ENCODE peak calls at places on chromosomes 13 and 19, in five cellular contexts. A, I, B, M and T are unnamed samples.

GRCh38 chr13:27712421-27712820 is 79.9 kb upstream of the GSX1 start:
- DNase-seq in A (peak), I (no peak), B (peak), M (no peak), T (peak)

GRCh38 chr19:17149393-17150135 is 65.6 kb upstream of the USE1 start:
- DNase-seq in A (no peak), I (no peak), B (no peak), M (no peak), T (no peak)

GRCh38 chr13:30037306-30037705 is 186.9 kb upstream of the UBL3 start:
- DNase-seq in A (no peak), I (no peak), B (no peak), M (no peak), T (no peak)

GRCh38 chr19:51258761-51259160 is 7.9 kb downstream of the SIGLECL1 start:
- DNase-seq in A (no peak), I (no peak), B (no peak), M (no peak), T (no peak)

GRCh38 chr19:36331353-36332228 is 47.4 kb downstream of the ZFP14 start:
- DNase-seq in A (peak), I (peak), B (peak), M (peak), T (peak)

GRCh38 chr19:46211201-46211881 is 18.2 kb upstream of the IGFL1 start:
- DNase-seq in A (no peak), I (no peak), B (peak), M (no peak), T (peak)

GRCh38 chr19:49489601-49490167 is 2.3 kb downstream of the RPL13A start:
- DNase-seq in A (no peak), I (no peak), B (no peak), M (no peak), T (no peak)

GRCh38 chr13:28136916-28137315 is 1.4 kb upstream of the PAN3 start:
- DNase-seq in A (no peak), I (no peak), B (no peak), M (no peak), T (no peak)

GRCh38 chr13:57629391-57629804 is 2.1 kb upstream of the PCDH17 start:
- DNase-seq in A (no peak), I (no peak), B (no peak), M (peak), T (peak)

GRCh38 chr19:41621654-41622053 is 5.2 kb downstream of the CEACAM4 start:
- DNase-seq in A (no peak), I (no peak), B (no peak), M (no peak), T (no peak)

GRCh38 chr13:45194081-45194939 is 6.5 kb downstream of the KCTD4 start:
- DNase-seq in A (peak), I (peak), B (no peak), M (peak), T (peak)

GRCh38 chr13:40624338-40624737 is 42.1 kb downstream of the FOXO1 start:
- DNase-seq in A (peak), I (no peak), B (no peak), M (peak), T (no peak)

GRCh38 chr19:898663-899062 is 5.4 kb downstream of the RNU6-9 start:
- DNase-seq in A (no peak), I (no peak), B (no peak), M (no peak), T (no peak)

DNA sequence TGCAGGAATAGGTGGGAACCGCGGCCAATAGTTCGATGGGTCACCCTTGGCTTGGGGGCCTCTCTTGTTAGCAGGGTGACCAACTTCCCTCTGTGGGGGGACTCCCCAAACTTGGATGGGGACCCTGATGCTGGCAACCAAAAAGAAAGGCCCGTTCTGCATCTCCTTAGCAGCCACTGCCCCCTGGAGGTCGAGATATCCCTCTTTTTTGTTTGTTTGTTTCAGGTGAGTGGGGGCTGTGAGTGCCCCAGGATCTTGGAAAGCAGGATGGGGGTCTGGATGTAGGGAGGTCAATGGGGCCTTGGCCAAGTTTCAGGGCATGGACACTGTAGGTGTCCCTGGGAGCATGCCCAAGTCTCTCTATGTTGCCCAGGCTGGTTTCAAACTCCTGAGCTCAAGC is 7.7 kb upstream of the CRTC1 start:
- DNase-seq in A (no peak), I (no peak), B (no peak), M (no peak), T (no peak)
- TF ChIP-seq CTCF in A (peak), I (peak), B (no peak), M (peak), T (no peak)

DNA sequence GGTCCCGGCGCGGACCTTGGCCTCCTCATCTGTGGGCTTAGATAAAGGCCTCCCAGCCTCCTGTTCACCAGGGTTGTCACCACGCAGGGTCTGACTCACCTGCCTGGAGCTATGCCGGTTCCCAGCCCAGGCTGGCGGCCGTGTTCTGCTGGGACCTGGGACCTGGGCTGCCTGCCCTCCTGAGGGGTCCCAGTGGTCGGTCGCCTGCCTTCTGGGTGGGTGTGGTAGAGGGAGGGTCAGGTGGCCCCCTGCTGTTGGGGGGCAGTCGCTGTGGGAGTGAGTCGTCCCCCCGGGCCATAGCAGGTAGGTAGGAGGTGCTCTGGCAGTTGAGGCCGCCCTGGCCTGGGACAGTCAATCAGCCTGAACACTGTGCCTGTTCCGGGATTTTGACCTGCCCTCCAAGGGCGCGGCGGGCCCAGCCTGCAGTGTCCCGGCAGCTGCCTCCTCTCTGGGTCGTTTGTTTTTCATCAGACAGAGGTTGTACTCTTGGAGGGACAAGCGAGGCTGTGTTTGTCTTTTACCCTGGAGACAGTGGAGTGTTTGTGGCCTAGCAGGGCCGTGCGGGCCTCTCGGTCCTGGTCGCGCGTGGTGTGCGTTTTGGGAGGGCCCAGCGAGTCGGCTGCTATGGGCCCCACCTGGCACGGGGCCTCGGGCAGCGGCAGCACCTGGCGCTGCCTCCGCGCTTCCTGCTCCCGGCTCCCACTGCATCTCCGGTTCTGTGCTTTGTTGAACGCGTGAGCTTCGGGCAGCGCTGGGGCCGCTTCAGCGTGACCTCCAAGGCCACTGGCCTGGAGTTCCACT is 2.6 kb downstream of the ADAT3 start:
- DNase-seq in A (no peak), I (no peak), B (peak), M (no peak), T (peak)
- H3K27ac ChIP-seq in A (no peak), I (no peak), B (peak), M (no peak), T (peak)

DNA sequence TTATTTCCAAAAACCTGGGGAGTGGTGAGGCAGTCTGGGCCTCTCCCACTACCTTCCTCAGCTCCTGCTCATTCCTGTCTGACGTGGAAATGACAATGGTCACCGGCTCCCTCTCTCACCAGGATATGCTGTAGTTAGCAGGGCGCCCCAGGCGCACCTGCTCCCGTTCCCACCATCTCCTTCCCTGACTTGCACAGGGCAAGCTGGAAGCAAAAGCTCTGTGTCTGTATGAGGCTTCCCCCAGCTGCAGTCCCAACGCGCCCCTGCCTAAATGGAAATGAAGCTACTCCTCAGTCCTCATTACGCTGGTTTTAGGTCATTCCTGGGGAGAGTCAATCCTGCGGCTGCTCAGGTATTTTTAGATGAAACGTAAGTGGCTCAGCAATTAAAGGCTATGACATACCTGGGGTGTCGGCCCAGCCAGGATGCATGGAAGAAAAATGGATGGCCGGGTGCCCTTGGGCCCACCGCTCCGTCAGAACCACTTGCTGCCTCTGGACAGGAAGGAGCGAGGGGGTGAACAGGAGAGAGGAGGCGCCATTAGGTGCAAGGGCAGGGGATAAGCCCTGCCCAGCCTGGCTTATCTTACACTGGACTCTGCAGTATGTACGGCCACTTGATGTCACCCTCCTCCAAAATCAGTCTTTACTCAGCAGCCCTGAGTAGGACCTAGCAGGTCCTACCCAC is 32.4 kb downstream of the DHRS12 start:
- DNase-seq in A (no peak), I (no peak), B (no peak), M (no peak), T (peak)
- TF ChIP-seq CTCF in A (no peak), I (no peak), B (no peak), M (no peak), T (peak)

DNA sequence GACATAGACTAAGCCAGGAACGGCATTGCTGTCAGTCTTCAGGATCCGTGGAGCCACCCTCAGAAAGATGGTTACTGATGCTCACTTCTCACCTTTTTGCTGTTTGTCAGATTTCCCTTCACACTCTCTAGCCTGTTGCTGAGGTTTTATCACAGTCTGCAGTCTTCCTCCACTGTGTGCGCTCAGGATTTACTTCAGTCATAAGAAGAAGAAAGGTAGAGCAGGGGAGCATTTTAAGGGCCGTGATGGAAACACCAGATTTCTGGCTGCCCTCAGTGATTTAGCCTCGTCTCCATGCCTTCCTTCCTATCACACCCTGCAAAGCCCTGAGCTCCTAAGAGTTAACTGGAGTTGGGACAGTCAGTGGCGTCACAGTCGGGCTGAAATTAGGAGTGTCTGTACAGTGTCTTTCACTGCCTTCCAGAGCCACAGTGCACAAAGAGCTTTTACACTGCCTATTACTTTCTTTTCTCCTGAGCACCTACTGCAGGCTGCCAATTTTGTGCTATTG is 60.0 kb upstream of the GPR183 start:
- DNase-seq in A (no peak), I (no peak), B (no peak), M (no peak), T (no peak)
- H3K27ac ChIP-seq in A (no peak), I (no peak), B (no peak), M (no peak), T (no peak)

GRCh38 chr13:33286143-33286542 is 588 bp upstream of the STARD13 start:
- DNase-seq in A (no peak), I (no peak), B (no peak), M (no peak), T (no peak)

GRCh38 chr13:33292712-33293111 is 7.2 kb upstream of the STARD13 start:
- DNase-seq in A (no peak), I (no peak), B (no peak), M (no peak), T (no peak)

GRCh38 chr13:33289966-33290365 is 4.4 kb upstream of the STARD13 start:
- DNase-seq in A (no peak), I (peak), B (no peak), M (peak), T (no peak)

GRCh38 chr13:33287142-33287882 is 1.8 kb upstream of the STARD13 start:
- DNase-seq in A (no peak), I (no peak), B (no peak), M (no peak), T (no peak)

GRCh38 chr13:33290421-33290965 is 4.9 kb upstream of the STARD13 start:
- DNase-seq in A (no peak), I (no peak), B (no peak), M (no peak), T (no peak)
- TF ChIP-seq CTCF in A (no peak), I (no peak), B (no peak), M (no peak), T (no peak)

DNA sequence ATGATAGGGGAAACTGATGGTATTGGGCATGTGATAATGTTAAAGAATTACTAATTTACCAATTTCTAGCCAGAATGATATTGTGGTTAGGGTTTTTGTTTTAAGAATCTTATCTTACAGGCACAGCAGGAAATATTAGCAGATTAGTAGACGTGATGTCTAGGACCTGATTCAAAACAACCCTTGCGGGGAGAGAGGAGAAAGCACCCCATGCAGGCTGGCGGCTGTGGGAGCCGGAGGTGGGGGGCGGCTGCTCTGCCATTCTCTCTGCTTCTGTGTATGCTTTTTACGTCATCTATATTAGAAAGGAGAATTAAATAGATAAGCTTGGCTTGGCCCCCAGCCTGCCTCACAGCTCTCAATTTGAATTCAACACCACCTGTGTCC is 41.5 kb downstream of the MLLT1 start:
- DNase-seq in A (no peak), I (no peak), B (no peak), M (peak), T (no peak)
- H3K27ac ChIP-seq in A (no peak), I (no peak), B (peak), M (peak), T (peak)

GRCh38 chr19:6718741-6719539 is 1.5 kb downstream of the C3 start:
- DNase-seq in A (no peak), I (no peak), B (no peak), M (no peak), T (no peak)

GRCh38 chr19:6717441-6717971 is 2.9 kb downstream of the C3 start:
- DNase-seq in A (no peak), I (no peak), B (no peak), M (no peak), T (no peak)

GRCh38 chr19:6718111-6718740 is 2.2 kb downstream of the C3 start:
- DNase-seq in A (no peak), I (no peak), B (no peak), M (no peak), T (no peak)

GRCh38 chr19:6714749-6715555 is 5.5 kb downstream of the C3 start:
- DNase-seq in A (no peak), I (no peak), B (no peak), M (no peak), T (no peak)

DNA sequence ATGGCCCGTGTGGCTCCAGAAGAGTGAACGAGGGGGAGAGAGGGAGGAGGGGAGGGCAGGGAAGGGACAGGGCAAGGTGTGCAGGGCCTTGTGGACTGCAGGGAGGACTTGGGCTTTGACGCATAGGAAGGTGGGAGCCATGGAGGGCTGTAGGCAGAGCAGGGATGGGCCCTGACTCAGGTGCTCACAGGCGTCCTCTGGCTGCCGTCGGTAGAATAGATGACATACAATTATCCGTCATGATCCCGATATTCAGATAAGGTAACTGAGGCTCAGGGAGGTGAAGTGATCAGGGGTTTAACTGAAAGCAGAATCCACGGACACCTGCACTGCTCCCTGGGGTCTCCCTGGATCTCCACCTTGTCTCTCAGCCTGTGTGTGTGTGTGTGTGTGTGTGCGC is 3.4 kb downstream of the C3 start:
- DNase-seq in A (no peak), I (no peak), B (no peak), M (no peak), T (no peak)
- TF ChIP-seq CTCF in A (no peak), I (no peak), B (no peak), M (no peak), T (no peak)

GRCh38 chr13:26229080-26229615 is 7.0 kb upstream of the RNF6 start:
- DNase-seq in A (no peak), I (no peak), B (no peak), M (no peak), T (no peak)
- H3K27ac ChIP-seq in A (no peak), I (no peak), B (no peak), M (no peak), T (no peak)

DNA sequence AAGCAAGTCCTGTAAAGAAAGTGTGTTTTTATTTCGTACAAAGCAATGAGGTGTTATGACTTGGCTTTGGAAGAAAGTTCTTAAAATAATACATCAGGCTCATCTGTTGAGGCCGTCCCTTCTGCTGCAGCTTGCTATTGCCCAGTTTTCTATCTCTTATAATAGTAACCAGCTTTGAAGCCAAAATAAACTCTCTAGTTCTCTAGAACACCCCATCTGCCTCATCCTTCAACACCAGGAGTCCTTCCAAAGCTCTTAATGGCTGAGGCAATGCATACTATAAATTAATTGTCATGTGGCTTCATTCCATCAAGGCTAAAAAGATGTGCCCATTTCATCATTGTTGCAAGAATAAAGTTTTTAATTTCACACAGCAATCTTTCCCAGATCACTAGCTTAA is 49.4 kb upstream of the IPO5 start:
- DNase-seq in A (no peak), I (no peak), B (no peak), M (no peak), T (no peak)
- TF ChIP-seq CTCF in A (no peak), I (no peak), B (no peak), M (no peak), T (no peak)

DNA sequence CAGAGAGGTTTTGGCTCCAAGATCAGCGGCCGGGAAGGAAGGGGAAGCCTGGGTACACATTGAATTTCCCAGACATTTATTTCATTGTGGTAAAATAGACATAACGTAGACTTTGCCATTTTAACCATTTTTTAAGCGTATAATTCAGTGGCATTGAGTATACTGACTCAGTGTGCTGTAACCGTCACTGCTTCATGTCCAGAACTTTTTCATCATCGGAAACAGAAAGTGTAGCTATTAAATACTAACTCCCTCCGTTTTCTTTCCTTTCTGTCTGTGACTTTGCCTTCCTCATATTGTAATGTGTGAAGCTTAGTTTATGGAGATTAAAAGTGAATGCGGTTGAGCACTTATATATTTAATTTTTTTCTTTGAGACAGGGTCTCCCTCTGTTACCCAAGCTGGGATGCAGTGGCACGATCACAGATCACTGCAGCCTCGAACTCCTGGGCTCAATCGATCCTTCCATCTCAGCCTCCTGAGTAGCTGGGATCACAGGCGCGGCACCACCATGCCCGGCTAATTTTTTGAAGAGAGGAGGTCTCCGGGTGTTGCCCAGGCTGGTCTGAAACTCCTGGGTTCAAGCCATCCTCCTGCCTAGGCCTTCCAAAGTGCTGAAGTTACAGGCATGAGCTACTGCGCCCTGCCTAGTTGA is 1.4 kb downstream of the HNRNPM start:
- DNase-seq in A (no peak), I (no peak), B (no peak), M (no peak), T (no peak)
- H3K27ac ChIP-seq in A (peak), I (peak), B (peak), M (peak), T (peak)